ENCODE peak calls at places on chromosomes 12 and 14, in seven cellular contexts. One of them, this sample, is unnamed.

GRCh38 chr14:53946404-53947400 is 9.9 kb downstream of the BMP4 start:
- DNase-seq in A549: no peak
- DNase-seq in cardiac fibroblast: no peak
- DNase-seq in effector memory CD4-positive, alpha-beta T cell: no peak
- DNase-seq in uterus: no peak
- DNase-seq in CD8-positive, alpha-beta memory T cell: no peak
- DNase-seq in fibroblast of pulmonary artery: no peak
- DNase-seq in this sample: no peak

GRCh38 chr12:119842380-119842779 is 34.7 kb downstream of the CIT start:
- DNase-seq in A549: no peak
- DNase-seq in cardiac fibroblast: no peak
- DNase-seq in effector memory CD4-positive, alpha-beta T cell: no peak
- DNase-seq in uterus: no peak
- DNase-seq in CD8-positive, alpha-beta memory T cell: no peak
- DNase-seq in fibroblast of pulmonary artery: no peak
- DNase-seq in this sample: no peak

GRCh38 chr12:50505386-50505827 is 622 bp downstream of the DIP2B start:
- DNase-seq in A549: no peak
- DNase-seq in cardiac fibroblast: peak
- DNase-seq in effector memory CD4-positive, alpha-beta T cell: no peak
- DNase-seq in uterus: peak
- DNase-seq in CD8-positive, alpha-beta memory T cell: no peak
- DNase-seq in fibroblast of pulmonary artery: no peak
- DNase-seq in this sample: peak

GRCh38 chr12:66236969-66237368 is 48.0 kb downstream of the IRAK3 start:
- DNase-seq in A549: no peak
- DNase-seq in cardiac fibroblast: no peak
- DNase-seq in effector memory CD4-positive, alpha-beta T cell: no peak
- DNase-seq in uterus: no peak
- DNase-seq in CD8-positive, alpha-beta memory T cell: no peak
- DNase-seq in fibroblast of pulmonary artery: no peak
- DNase-seq in this sample: no peak

GRCh38 chr12:98635657-98636323 is 8.8 kb downstream of the IKBIP start:
- DNase-seq in A549: peak
- DNase-seq in cardiac fibroblast: peak
- DNase-seq in effector memory CD4-positive, alpha-beta T cell: no peak
- DNase-seq in uterus: no peak
- DNase-seq in CD8-positive, alpha-beta memory T cell: no peak
- DNase-seq in fibroblast of pulmonary artery: peak
- DNase-seq in this sample: no peak

GRCh38 chr12:69350002-69350626 is 1.9 kb downstream of the LYZ start:
- DNase-seq in A549: no peak
- DNase-seq in cardiac fibroblast: no peak
- DNase-seq in effector memory CD4-positive, alpha-beta T cell: no peak
- DNase-seq in uterus: no peak
- DNase-seq in CD8-positive, alpha-beta memory T cell: no peak
- DNase-seq in fibroblast of pulmonary artery: no peak
- DNase-seq in this sample: no peak

GRCh38 chr14:92482621-92483319 is 30.8 kb upstream of the RIN3 start:
- DNase-seq in A549: no peak
- DNase-seq in cardiac fibroblast: no peak
- DNase-seq in effector memory CD4-positive, alpha-beta T cell: no peak
- DNase-seq in uterus: no peak
- DNase-seq in CD8-positive, alpha-beta memory T cell: no peak
- DNase-seq in fibroblast of pulmonary artery: no peak
- DNase-seq in this sample: peak

GRCh38 chr12:112868459-112869041 is 38.2 kb upstream of the OAS1 start:
- DNase-seq in A549: no peak
- DNase-seq in cardiac fibroblast: no peak
- DNase-seq in effector memory CD4-positive, alpha-beta T cell: no peak
- DNase-seq in uterus: no peak
- DNase-seq in CD8-positive, alpha-beta memory T cell: no peak
- DNase-seq in fibroblast of pulmonary artery: no peak
- DNase-seq in this sample: no peak

GRCh38 chr14:101845496-101845895 is 84.0 kb downstream of the PPP2R5C start:
- DNase-seq in A549: no peak
- DNase-seq in cardiac fibroblast: no peak
- DNase-seq in effector memory CD4-positive, alpha-beta T cell: no peak
- DNase-seq in uterus: no peak
- DNase-seq in CD8-positive, alpha-beta memory T cell: no peak
- DNase-seq in fibroblast of pulmonary artery: no peak
- DNase-seq in this sample: no peak

GRCh38 chr14:101843038-101843437 is 81.5 kb downstream of the PPP2R5C start:
- DNase-seq in A549: no peak
- DNase-seq in cardiac fibroblast: no peak
- DNase-seq in effector memory CD4-positive, alpha-beta T cell: no peak
- DNase-seq in uterus: no peak
- DNase-seq in CD8-positive, alpha-beta memory T cell: no peak
- DNase-seq in fibroblast of pulmonary artery: no peak
- DNase-seq in this sample: no peak

GRCh38 chr14:101844219-101844618 is 82.7 kb downstream of the PPP2R5C start:
- DNase-seq in A549: no peak
- DNase-seq in cardiac fibroblast: no peak
- DNase-seq in effector memory CD4-positive, alpha-beta T cell: no peak
- DNase-seq in uterus: no peak
- DNase-seq in CD8-positive, alpha-beta memory T cell: no peak
- DNase-seq in fibroblast of pulmonary artery: no peak
- DNase-seq in this sample: no peak

GRCh38 chr14:101844752-101845151 is 83.2 kb downstream of the PPP2R5C start:
- DNase-seq in A549: no peak
- DNase-seq in cardiac fibroblast: no peak
- DNase-seq in effector memory CD4-positive, alpha-beta T cell: no peak
- DNase-seq in uterus: no peak
- DNase-seq in CD8-positive, alpha-beta memory T cell: no peak
- DNase-seq in fibroblast of pulmonary artery: no peak
- DNase-seq in this sample: no peak

GRCh38 chr14:101843665-101844064 is 82.2 kb downstream of the PPP2R5C start:
- DNase-seq in A549: no peak
- DNase-seq in cardiac fibroblast: no peak
- DNase-seq in effector memory CD4-positive, alpha-beta T cell: peak
- DNase-seq in uterus: no peak
- DNase-seq in CD8-positive, alpha-beta memory T cell: peak
- DNase-seq in fibroblast of pulmonary artery: no peak
- DNase-seq in this sample: no peak
- H3K4me3 ChIP-seq in A549: no peak
- H3K4me3 ChIP-seq in cardiac fibroblast: no peak
- H3K4me3 ChIP-seq in effector memory CD4-positive, alpha-beta T cell: no peak
- H3K4me3 ChIP-seq in uterus: no peak
- H3K4me3 ChIP-seq in CD8-positive, alpha-beta memory T cell: no peak
- H3K4me3 ChIP-seq in fibroblast of pulmonary artery: no peak
- H3K4me3 ChIP-seq in this sample: no peak

GRCh38 chr12:92147491-92147890 is 1.8 kb upstream of the BTG1 start:
- DNase-seq in A549: no peak
- DNase-seq in cardiac fibroblast: no peak
- DNase-seq in effector memory CD4-positive, alpha-beta T cell: no peak
- DNase-seq in uterus: no peak
- DNase-seq in CD8-positive, alpha-beta memory T cell: peak
- DNase-seq in fibroblast of pulmonary artery: no peak
- DNase-seq in this sample: no peak
- H3K4me3 ChIP-seq in A549: peak
- H3K4me3 ChIP-seq in cardiac fibroblast: no peak
- H3K4me3 ChIP-seq in effector memory CD4-positive, alpha-beta T cell: peak
- H3K4me3 ChIP-seq in uterus: peak
- H3K4me3 ChIP-seq in CD8-positive, alpha-beta memory T cell: peak
- H3K4me3 ChIP-seq in fibroblast of pulmonary artery: no peak
- H3K4me3 ChIP-seq in this sample: peak

GRCh38 chr14:57869530-57870088 is 3.7 kb upstream of the SLC35F4 start:
- DNase-seq in A549: no peak
- DNase-seq in cardiac fibroblast: no peak
- DNase-seq in effector memory CD4-positive, alpha-beta T cell: no peak
- DNase-seq in uterus: no peak
- DNase-seq in CD8-positive, alpha-beta memory T cell: no peak
- DNase-seq in fibroblast of pulmonary artery: no peak
- DNase-seq in this sample: no peak

GRCh38 chr14:57865066-57865449 is 834 bp downstream of the SLC35F4 start:
- DNase-seq in A549: no peak
- DNase-seq in cardiac fibroblast: no peak
- DNase-seq in effector memory CD4-positive, alpha-beta T cell: no peak
- DNase-seq in uterus: no peak
- DNase-seq in CD8-positive, alpha-beta memory T cell: no peak
- DNase-seq in fibroblast of pulmonary artery: no peak
- DNase-seq in this sample: no peak

GRCh38 chr14:57865450-57866198 is at the start of gene SLC35F4:
- DNase-seq in A549: peak
- DNase-seq in cardiac fibroblast: peak
- DNase-seq in effector memory CD4-positive, alpha-beta T cell: no peak
- DNase-seq in uterus: no peak
- DNase-seq in CD8-positive, alpha-beta memory T cell: no peak
- DNase-seq in fibroblast of pulmonary artery: peak
- DNase-seq in this sample: peak

GRCh38 chr14:57863471-57863870 is 2.4 kb downstream of the SLC35F4 start:
- DNase-seq in A549: no peak
- DNase-seq in cardiac fibroblast: no peak
- DNase-seq in effector memory CD4-positive, alpha-beta T cell: no peak
- DNase-seq in uterus: no peak
- DNase-seq in CD8-positive, alpha-beta memory T cell: no peak
- DNase-seq in fibroblast of pulmonary artery: no peak
- DNase-seq in this sample: no peak

GRCh38 chr14:57866199-57866755 is 385 bp upstream of the SLC35F4 start:
- DNase-seq in A549: no peak
- DNase-seq in cardiac fibroblast: no peak
- DNase-seq in effector memory CD4-positive, alpha-beta T cell: no peak
- DNase-seq in uterus: no peak
- DNase-seq in CD8-positive, alpha-beta memory T cell: no peak
- DNase-seq in fibroblast of pulmonary artery: no peak
- DNase-seq in this sample: no peak
- H3K4me3 ChIP-seq in A549: peak
- H3K4me3 ChIP-seq in cardiac fibroblast: no peak
- H3K4me3 ChIP-seq in effector memory CD4-positive, alpha-beta T cell: no peak
- H3K4me3 ChIP-seq in uterus: no peak
- H3K4me3 ChIP-seq in CD8-positive, alpha-beta memory T cell: no peak
- H3K4me3 ChIP-seq in fibroblast of pulmonary artery: no peak
- H3K4me3 ChIP-seq in this sample: peak

DNA sequence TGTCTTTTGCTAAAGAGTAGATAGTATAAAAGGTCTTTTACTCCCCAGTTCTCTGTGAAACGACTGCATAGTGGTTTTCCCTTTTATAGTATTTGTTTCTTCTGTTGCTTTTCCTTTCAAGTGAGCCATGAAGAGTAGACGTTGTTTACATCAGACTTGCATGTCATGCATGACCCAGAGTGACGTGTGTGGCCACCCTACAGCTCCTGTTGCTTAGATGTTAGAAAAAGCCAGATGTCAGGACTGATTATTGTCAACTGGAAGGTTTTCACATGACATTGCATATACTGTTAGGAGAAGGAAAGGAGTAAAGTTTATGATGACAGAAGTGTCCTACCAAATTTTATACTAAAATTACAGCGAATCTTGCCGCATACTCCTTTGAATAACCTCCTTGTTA is 1.3 kb upstream of the RD3L start:
- DNase-seq in A549: no peak
- DNase-seq in cardiac fibroblast: no peak
- DNase-seq in effector memory CD4-positive, alpha-beta T cell: no peak
- DNase-seq in uterus: no peak
- DNase-seq in CD8-positive, alpha-beta memory T cell: no peak
- DNase-seq in fibroblast of pulmonary artery: no peak
- DNase-seq in this sample: no peak
- H3K4me3 ChIP-seq in A549: no peak
- H3K4me3 ChIP-seq in cardiac fibroblast: no peak
- H3K4me3 ChIP-seq in effector memory CD4-positive, alpha-beta T cell: no peak
- H3K4me3 ChIP-seq in uterus: no peak
- H3K4me3 ChIP-seq in CD8-positive, alpha-beta memory T cell: no peak
- H3K4me3 ChIP-seq in fibroblast of pulmonary artery: no peak
- H3K4me3 ChIP-seq in this sample: no peak

GRCh38 chr14:90818715-90819114 is 2.5 kb upstream of the TTC7B start:
- DNase-seq in A549: no peak
- DNase-seq in cardiac fibroblast: no peak
- DNase-seq in effector memory CD4-positive, alpha-beta T cell: no peak
- DNase-seq in uterus: no peak
- DNase-seq in CD8-positive, alpha-beta memory T cell: no peak
- DNase-seq in fibroblast of pulmonary artery: no peak
- DNase-seq in this sample: no peak

GRCh38 chr14:90816686-90817436 is 631 bp upstream of the TTC7B start:
- DNase-seq in A549: no peak
- DNase-seq in cardiac fibroblast: no peak
- DNase-seq in effector memory CD4-positive, alpha-beta T cell: no peak
- DNase-seq in uterus: peak
- DNase-seq in CD8-positive, alpha-beta memory T cell: no peak
- DNase-seq in fibroblast of pulmonary artery: no peak
- DNase-seq in this sample: no peak

GRCh38 chr14:90814806-90815566 is 1.2 kb downstream of the TTC7B start:
- DNase-seq in A549: no peak
- DNase-seq in cardiac fibroblast: no peak
- DNase-seq in effector memory CD4-positive, alpha-beta T cell: no peak
- DNase-seq in uterus: no peak
- DNase-seq in CD8-positive, alpha-beta memory T cell: no peak
- DNase-seq in fibroblast of pulmonary artery: no peak
- DNase-seq in this sample: no peak

GRCh38 chr14:90815817-90816662 is at the start of gene TTC7B:
- DNase-seq in A549: peak
- DNase-seq in cardiac fibroblast: peak
- DNase-seq in effector memory CD4-positive, alpha-beta T cell: no peak
- DNase-seq in uterus: no peak
- DNase-seq in CD8-positive, alpha-beta memory T cell: peak
- DNase-seq in fibroblast of pulmonary artery: peak
- DNase-seq in this sample: no peak

GRCh38 chr14:90815567-90815816 is 738 bp downstream of the TTC7B start:
- DNase-seq in A549: no peak
- DNase-seq in cardiac fibroblast: no peak
- DNase-seq in effector memory CD4-positive, alpha-beta T cell: no peak
- DNase-seq in uterus: no peak
- DNase-seq in CD8-positive, alpha-beta memory T cell: no peak
- DNase-seq in fibroblast of pulmonary artery: no peak
- DNase-seq in this sample: no peak
- H3K4me3 ChIP-seq in A549: peak
- H3K4me3 ChIP-seq in cardiac fibroblast: peak
- H3K4me3 ChIP-seq in effector memory CD4-positive, alpha-beta T cell: no peak
- H3K4me3 ChIP-seq in uterus: peak
- H3K4me3 ChIP-seq in CD8-positive, alpha-beta memory T cell: no peak
- H3K4me3 ChIP-seq in fibroblast of pulmonary artery: peak
- H3K4me3 ChIP-seq in this sample: peak

GRCh38 chr12:13836116-13836515 is 145.3 kb downstream of the GRIN2B start:
- DNase-seq in A549: no peak
- DNase-seq in cardiac fibroblast: no peak
- DNase-seq in effector memory CD4-positive, alpha-beta T cell: no peak
- DNase-seq in uterus: no peak
- DNase-seq in CD8-positive, alpha-beta memory T cell: no peak
- DNase-seq in fibroblast of pulmonary artery: no peak
- DNase-seq in this sample: no peak
- H3K4me3 ChIP-seq in A549: no peak
- H3K4me3 ChIP-seq in cardiac fibroblast: no peak
- H3K4me3 ChIP-seq in effector memory CD4-positive, alpha-beta T cell: no peak
- H3K4me3 ChIP-seq in uterus: no peak
- H3K4me3 ChIP-seq in CD8-positive, alpha-beta memory T cell: no peak
- H3K4me3 ChIP-seq in fibroblast of pulmonary artery: no peak
- H3K4me3 ChIP-seq in this sample: no peak

This sample was measured in testis.